ENCODE peak calls at places on chromosome 1, in five cellular contexts. One of them, this sample, is unnamed.

GRCh38 chr1:116207126-116207735 is 96.0 kb downstream of the MAB21L3 start:
- DNase-seq in stimulated activated naive B cell treated with anti-CD40 and anti-IgM and Interleukin-4, amounts not matched to agents 10 μg/mL and 1 μg/mL and 100 μg/mL, for 72 hours: no peak
- DNase-seq in AG08395: no peak
- DNase-seq in CD4-positive, alpha-beta T cell: no peak
- DNase-seq in stimulated activated CD8-positive, alpha-beta memory T cell treated with anti-CD3 and anti-CD28 coated beads, Interleukin-7, amount 100 ng/mL, for 1 hour: no peak
- DNase-seq in this sample: no peak

GRCh38 chr1:76299036-76299435 is 224.5 kb downstream of the ST6GALNAC3 start:
- DNase-seq in stimulated activated naive B cell treated with anti-CD40 and anti-IgM and Interleukin-4, amounts not matched to agents 10 μg/mL and 1 μg/mL and 100 μg/mL, for 72 hours: no peak
- DNase-seq in AG08395: no peak
- DNase-seq in CD4-positive, alpha-beta T cell: no peak
- DNase-seq in stimulated activated CD8-positive, alpha-beta memory T cell treated with anti-CD3 and anti-CD28 coated beads, Interleukin-7, amount 100 ng/mL, for 1 hour: no peak
- DNase-seq in this sample: no peak

GRCh38 chr1:219539645-219540254 is 73.2 kb downstream of the ZC3H11B start:
- DNase-seq in stimulated activated naive B cell treated with anti-CD40 and anti-IgM and Interleukin-4, amounts not matched to agents 10 μg/mL and 1 μg/mL and 100 μg/mL, for 72 hours: no peak
- DNase-seq in AG08395: no peak
- DNase-seq in CD4-positive, alpha-beta T cell: no peak
- DNase-seq in stimulated activated CD8-positive, alpha-beta memory T cell treated with anti-CD3 and anti-CD28 coated beads, Interleukin-7, amount 100 ng/mL, for 1 hour: no peak
- DNase-seq in this sample: no peak

GRCh38 chr1:112904071-112904830 is 51.7 kb downstream of the SLC16A1 start:
- DNase-seq in stimulated activated naive B cell treated with anti-CD40 and anti-IgM and Interleukin-4, amounts not matched to agents 10 μg/mL and 1 μg/mL and 100 μg/mL, for 72 hours: no peak
- DNase-seq in AG08395: peak; percentile 33
- DNase-seq in CD4-positive, alpha-beta T cell: no peak
- DNase-seq in stimulated activated CD8-positive, alpha-beta memory T cell treated with anti-CD3 and anti-CD28 coated beads, Interleukin-7, amount 100 ng/mL, for 1 hour: no peak
- DNase-seq in this sample: no peak

GRCh38 chr1:23178931-23179330 is 10.3 kb upstream of the LUZP1 start:
- DNase-seq in stimulated activated naive B cell treated with anti-CD40 and anti-IgM and Interleukin-4, amounts not matched to agents 10 μg/mL and 1 μg/mL and 100 μg/mL, for 72 hours: no peak
- DNase-seq in AG08395: peak; percentile 35
- DNase-seq in CD4-positive, alpha-beta T cell: no peak
- DNase-seq in stimulated activated CD8-positive, alpha-beta memory T cell treated with anti-CD3 and anti-CD28 coated beads, Interleukin-7, amount 100 ng/mL, for 1 hour: no peak
- DNase-seq in this sample: peak; percentile 40

GRCh38 chr1:168135982-168136708 is 585 bp downstream of the GPR161 start:
- DNase-seq in stimulated activated naive B cell treated with anti-CD40 and anti-IgM and Interleukin-4, amounts not matched to agents 10 μg/mL and 1 μg/mL and 100 μg/mL, for 72 hours: no peak
- DNase-seq in AG08395: peak; percentile 25
- DNase-seq in CD4-positive, alpha-beta T cell: peak; percentile 5
- DNase-seq in stimulated activated CD8-positive, alpha-beta memory T cell treated with anti-CD3 and anti-CD28 coated beads, Interleukin-7, amount 100 ng/mL, for 1 hour: no peak
- DNase-seq in this sample: no peak

GRCh38 chr1:220189750-220190347 is 82.4 kb downstream of the RAB3GAP2 start:
- DNase-seq in stimulated activated naive B cell treated with anti-CD40 and anti-IgM and Interleukin-4, amounts not matched to agents 10 μg/mL and 1 μg/mL and 100 μg/mL, for 72 hours: no peak
- DNase-seq in AG08395: peak; percentile 62
- DNase-seq in CD4-positive, alpha-beta T cell: no peak
- DNase-seq in stimulated activated CD8-positive, alpha-beta memory T cell treated with anti-CD3 and anti-CD28 coated beads, Interleukin-7, amount 100 ng/mL, for 1 hour: no peak
- DNase-seq in this sample: peak; percentile 24

GRCh38 chr1:68460935-68461334 is 11.2 kb upstream of the RPE65 start:
- DNase-seq in stimulated activated naive B cell treated with anti-CD40 and anti-IgM and Interleukin-4, amounts not matched to agents 10 μg/mL and 1 μg/mL and 100 μg/mL, for 72 hours: no peak
- DNase-seq in AG08395: no peak
- DNase-seq in CD4-positive, alpha-beta T cell: no peak
- DNase-seq in stimulated activated CD8-positive, alpha-beta memory T cell treated with anti-CD3 and anti-CD28 coated beads, Interleukin-7, amount 100 ng/mL, for 1 hour: no peak
- DNase-seq in this sample: no peak

GRCh38 chr1:228900099-228900965 is 165.1 kb downstream of the RHOU start:
- DNase-seq in stimulated activated naive B cell treated with anti-CD40 and anti-IgM and Interleukin-4, amounts not matched to agents 10 μg/mL and 1 μg/mL and 100 μg/mL, for 72 hours: no peak
- DNase-seq in AG08395: no peak
- DNase-seq in CD4-positive, alpha-beta T cell: no peak
- DNase-seq in stimulated activated CD8-positive, alpha-beta memory T cell treated with anti-CD3 and anti-CD28 coated beads, Interleukin-7, amount 100 ng/mL, for 1 hour: no peak
- DNase-seq in this sample: no peak

GRCh38 chr1:2987773-2988172 is 33.5 kb upstream of the ACTRT2 start:
- DNase-seq in stimulated activated naive B cell treated with anti-CD40 and anti-IgM and Interleukin-4, amounts not matched to agents 10 μg/mL and 1 μg/mL and 100 μg/mL, for 72 hours: no peak
- DNase-seq in AG08395: no peak
- DNase-seq in CD4-positive, alpha-beta T cell: no peak
- DNase-seq in stimulated activated CD8-positive, alpha-beta memory T cell treated with anti-CD3 and anti-CD28 coated beads, Interleukin-7, amount 100 ng/mL, for 1 hour: no peak
- DNase-seq in this sample: no peak

GRCh38 chr1:193456883-193457282 is 270.5 kb upstream of the B3GALT2 start:
- DNase-seq in stimulated activated naive B cell treated with anti-CD40 and anti-IgM and Interleukin-4, amounts not matched to agents 10 μg/mL and 1 μg/mL and 100 μg/mL, for 72 hours: no peak
- DNase-seq in AG08395: no peak
- DNase-seq in CD4-positive, alpha-beta T cell: no peak
- DNase-seq in stimulated activated CD8-positive, alpha-beta memory T cell treated with anti-CD3 and anti-CD28 coated beads, Interleukin-7, amount 100 ng/mL, for 1 hour: no peak
- DNase-seq in this sample: no peak

This sample was measured in germinal center.